ENCODE peak calls at places on chromosomes 6 and 20, in eight cellular contexts. D, N, I, P, F, Y, O and C are unnamed samples.

GRCh38 chr6:100203391-100203790 is 209.4 kb upstream of the MCHR2 start:
- DNase-seq in N (peak), D (no peak), P (no peak), Y (no peak), O (peak), F (peak), I (no peak), C (peak)

GRCh38 chr6:80641591-80641990 is 535.1 kb downstream of the BCKDHB start:
- DNase-seq in P (no peak), Y (no peak), F (no peak), D (no peak), I (no peak), N (peak), O (peak), C (no peak)

GRCh38 chr6:47235964-47236760 is 73.5 kb downstream of the TNFRSF21 start:
- DNase-seq in F (peak), I (peak), N (no peak), Y (no peak), D (no peak), P (peak), O (no peak), C (no peak)

GRCh38 chr6:42820509-42821340 is 38.9 kb downstream of the BICRAL start:
- DNase-seq in N (no peak), F (peak), P (no peak), D (no peak), O (peak), I (no peak), Y (peak), C (peak)

GRCh38 chr20:35226775-35227681 is 538 bp downstream of the MMP24 start:
- DNase-seq in F (peak), I (peak), P (peak), N (peak), Y (peak), D (no peak), O (peak), C (no peak)

GRCh38 chr20:63087236-63087871 is 80.6 kb upstream of the BHLHE23 start:
- DNase-seq in P (no peak), N (no peak), F (no peak), D (no peak), I (no peak), O (no peak), Y (peak), C (no peak)

GRCh38 chr6:158816329-158816728 is 2.8 kb downstream of the EZR start:
- DNase-seq in P (no peak), F (no peak), I (no peak), D (no peak), Y (no peak), O (no peak), N (peak), C (no peak)

GRCh38 chr6:41571066-41571780 is 25.0 kb downstream of the FOXP4 start:
- DNase-seq in P (no peak), F (no peak), Y (no peak), D (no peak), N (no peak), O (no peak), I (no peak), C (no peak)

GRCh38 chr20:36573798-36574277 is 441 bp downstream of the TGIF2 start:
- DNase-seq in Y (peak), D (no peak), O (no peak), I (no peak), P (no peak), F (peak), N (peak), C (no peak)

GRCh38 chr6:127582777-127583462 is 5.9 kb downstream of the C6orf58 start:
- DNase-seq in Y (no peak), D (no peak), F (peak), O (peak), N (peak), I (no peak), P (no peak), C (peak)

GRCh38 chr6:75101896-75102680 is 103.8 kb downstream of the COL12A1 start:
- DNase-seq in Y (no peak), I (no peak), P (no peak), F (peak), O (peak), N (peak), D (no peak), C (peak)

GRCh38 chr6:12718025-12718424 is 1.5 kb downstream of the PHACTR1 start:
- DNase-seq in I (no peak), D (no peak), N (peak), F (peak), O (peak), Y (no peak), P (no peak), C (no peak)

GRCh38 chr6:21971540-21971939 is 325.3 kb downstream of the PRL start:
- DNase-seq in N (no peak), D (no peak), P (no peak), F (no peak), I (no peak), O (no peak), Y (no peak), C (no peak)

GRCh38 chr6:170122676-170123075 is 168.2 kb downstream of the DLL1 start:
- DNase-seq in N (no peak), D (no peak), Y (peak), I (no peak), O (no peak), P (no peak), F (peak), C (no peak)

GRCh38 chr6:157885211-157885788 is 62.3 kb downstream of the SNX9 start:
- DNase-seq in P (no peak), I (no peak), O (no peak), F (no peak), D (no peak), Y (no peak), N (no peak), C (no peak)

GRCh38 chr6:162726997-162727346 is 594 bp downstream of the PRKN start:
- DNase-seq in O (no peak), N (no peak), P (no peak), D (no peak), F (peak), I (no peak), Y (no peak), C (no peak)

GRCh38 chr6:15819226-15819625 is 156.4 kb upstream of the DTNBP1 start:
- DNase-seq in F (no peak), P (no peak), I (no peak), D (no peak), Y (no peak), O (peak), N (no peak), C (no peak)

GRCh38 chr6:3230275-3231212 is 3.1 kb upstream of the TUBB2B start:
- DNase-seq in Y (no peak), O (peak), D (no peak), N (peak), I (peak), F (peak), P (peak), C (peak)

GRCh38 chr20:1876975-1877603 is 18.1 kb upstream of the SIRPA start:
- DNase-seq in O (no peak), Y (no peak), D (no peak), F (no peak), N (peak), I (no peak), P (no peak), C (peak)

GRCh38 chr6:44034931-44035345 is 92.3 kb downstream of the MRPL14 start:
- DNase-seq in I (no peak), P (no peak), D (no peak), N (no peak), O (no peak), F (no peak), Y (no peak), C (no peak)

GRCh38 chr6:150637266-150637665 is 37.6 kb downstream of the PLEKHG1 start:
- DNase-seq in I (no peak), F (no peak), P (no peak), Y (no peak), D (no peak), O (no peak), N (no peak), C (no peak)

GRCh38 chr6:121885399-121886152 is 450.1 kb downstream of the GJA1 start:
- DNase-seq in N (no peak), P (no peak), I (no peak), O (peak), D (no peak), F (peak), Y (no peak), C (peak)

GRCh38 chr6:5302995-5303622 is 41.8 kb downstream of the FARS2 start:
- DNase-seq in Y (peak), D (peak), O (no peak), F (peak), I (peak), N (peak), P (no peak), C (no peak)

GRCh38 chr20:50624351-50625016 is 66.9 kb downstream of the RIPOR3 start:
- DNase-seq in D (no peak), I (peak), O (no peak), N (no peak), F (no peak), Y (no peak), P (peak), C (no peak)

GRCh38 chr6:137309078-137309762 is 90.0 kb upstream of the IFNGR1 start:
- DNase-seq in I (peak), O (peak), D (no peak), F (peak), N (peak), P (peak), Y (peak), C (no peak)

GRCh38 chr6:166595061-166595780 is 8.7 kb upstream of the RAMACL start:
- DNase-seq in I (no peak), N (no peak), Y (no peak), D (no peak), F (peak), P (no peak), O (peak), C (peak)

GRCh38 chr20:2701671-2702081 is 9.1 kb downstream of the EBF4 start:
- DNase-seq in N (no peak), Y (no peak), F (no peak), O (no peak), P (no peak), I (no peak), D (no peak), C (no peak)

GRCh38 chr6:32522302-32523047 is 7.6 kb downstream of the HLA-DRB5 start:
- DNase-seq in D (no peak), I (no peak), N (no peak), O (no peak), P (no peak), Y (no peak), F (no peak), C (no peak)

GRCh38 chr6:170231496-170232185 is 59.2 kb downstream of the DLL1 start:
- DNase-seq in P (no peak), Y (no peak), N (no peak), O (peak), D (no peak), I (no peak), F (no peak), C (no peak)

GRCh38 chr6:143400258-143401059 is 50.0 kb downstream of the ADAT2 start:
- DNase-seq in I (peak), O (peak), F (peak), Y (no peak), D (no peak), N (peak), P (peak), C (peak)

GRCh38 chr6:110476046-110476849 is at the start of gene SLC22A16:
- DNase-seq in P (no peak), N (no peak), Y (peak), D (no peak), I (no peak), F (peak), O (no peak), C (peak)

GRCh38 chr20:51326241-51326819 is 216.2 kb downstream of the NFATC2 start:
- DNase-seq in I (no peak), N (no peak), P (peak), D (no peak), F (peak), O (peak), Y (peak), C (peak)

GRCh38 chr6:87501809-87502572 is 29.2 kb downstream of the SLC35A1 start:
- DNase-seq in Y (no peak), I (no peak), D (no peak), P (no peak), N (no peak), F (no peak), O (no peak), C (no peak)

GRCh38 chr20:32006841-32007786 is 3.1 kb upstream of the CCM2L start:
- DNase-seq in O (no peak), D (no peak), F (no peak), P (peak), I (no peak), Y (no peak), N (no peak), C (no peak)

GRCh38 chr20:48455606-48456360 is 372.0 kb downstream of the PREX1 start:
- DNase-seq in N (no peak), I (no peak), Y (no peak), F (no peak), O (no peak), P (no peak), D (no peak), C (no peak)

GRCh38 chr6:125821825-125822281 is 31.1 kb downstream of the NCOA7 start:
- DNase-seq in Y (no peak), I (peak), F (peak), D (no peak), N (peak), O (no peak), P (no peak), C (no peak)

GRCh38 chr6:44464527-44465310 is 77.2 kb downstream of the CDC5L start:
- DNase-seq in O (peak), Y (no peak), F (peak), P (no peak), I (no peak), D (no peak), N (no peak), C (peak)

GRCh38 chr20:7926767-7927166 is 13.5 kb downstream of the HAO1 start:
- DNase-seq in N (no peak), O (peak), F (peak), D (no peak), P (peak), I (no peak), Y (no peak), C (peak)

GRCh38 chr20:53247460-53248103 is 275.4 kb downstream of the TSHZ2 start:
- DNase-seq in I (no peak), O (no peak), N (peak), F (no peak), D (no peak), Y (no peak), P (no peak), C (no peak)